ENCODE peak calls at places on chromosomes 2 and 18, in five cellular contexts. D, F, B, T and L are unnamed samples.

GRCh38 chr2:86249176-86249842 is 50.1 kb downstream of the MRPL35 start:
- DNase-seq in D (no peak), F (peak), B (peak), T (no peak), L (no peak)

GRCh38 chr18:60892855-60893254 is 440.4 kb upstream of the CDH20 start:
- DNase-seq in D (no peak), F (no peak), B (peak), T (no peak), L (no peak)

GRCh38 chr18:70368903-70369302 is 80.1 kb downstream of the SOCS6 start:
- DNase-seq in D (no peak), F (no peak), B (no peak), T (no peak), L (no peak)

GRCh38 chr18:692841-693240 is 19.6 kb downstream of the ENOSF1 start:
- DNase-seq in D (no peak), F (no peak), B (no peak), T (no peak), L (no peak)

GRCh38 chr2:72135921-72136320 is 11.7 kb downstream of the CYP26B1 start:
- DNase-seq in D (no peak), F (no peak), B (no peak), T (no peak), L (no peak)

GRCh38 chr18:70659026-70659726 is 370.3 kb downstream of the SOCS6 start:
- DNase-seq in D (no peak), F (peak), B (no peak), T (no peak), L (no peak)

GRCh38 chr2:37471994-37472393 is 127.6 kb downstream of the QPCT start:
- DNase-seq in D (no peak), F (peak), B (peak), T (no peak), L (no peak)

GRCh38 chr2:139940701-139941100 is 1160.5 kb upstream of the NXPH2 start:
- DNase-seq in D (no peak), F (no peak), B (peak), T (no peak), L (no peak)

GRCh38 chr18:36187138-36187825 is at the start of gene MOCOS:
- DNase-seq in D (peak), F (peak), B (peak), T (peak), L (peak)

GRCh38 chr2:80086831-80087230 is 217.7 kb downstream of the LRRTM1 start:
- DNase-seq in D (no peak), F (peak), B (peak), T (no peak), L (no peak)

GRCh38 chr2:70047406-70048033 is 39.8 kb upstream of the PCBP1 start:
- DNase-seq in D (no peak), F (no peak), B (no peak), T (no peak), L (no peak)

GRCh38 chr18:59057969-59058368 is 81.7 kb upstream of the SEC11C start:
- DNase-seq in D (no peak), F (peak), B (no peak), T (no peak), L (no peak)

GRCh38 chr2:235471186-235471747 is 22.6 kb upstream of the AGAP1 start:
- DNase-seq in D (no peak), F (no peak), B (no peak), T (no peak), L (no peak)

GRCh38 chr2:194383404-194383803 is 1273.6 kb upstream of the SLC39A10 start:
- DNase-seq in D (peak), F (no peak), B (peak), T (no peak), L (no peak)

GRCh38 chr2:7269244-7269643 is 352.0 kb downstream of the RNF144A start:
- DNase-seq in D (no peak), F (no peak), B (no peak), T (no peak), L (no peak)

GRCh38 chr2:96683972-96684820 is 41.6 kb downstream of the FER1L5 start:
- DNase-seq in D (no peak), F (no peak), B (no peak), T (no peak), L (no peak)

GRCh38 chr18:77305676-77306075 is 56.0 kb downstream of the GALR1 start:
- DNase-seq in D (no peak), F (no peak), B (no peak), T (no peak), L (no peak)

GRCh38 chr2:64966017-64966416 is 23.2 kb upstream of the SLC1A4 start:
- DNase-seq in D (no peak), F (no peak), B (no peak), T (no peak), L (no peak)

GRCh38 chr2:241577413-241578122 is 19.0 kb downstream of the BOK start:
- DNase-seq in D (no peak), F (peak), B (no peak), T (no peak), L (peak)

GRCh38 chr2:37230581-37230980 is 815 bp downstream of the CEBPZ start:
- DNase-seq in D (no peak), F (no peak), B (peak), T (no peak), L (no peak)

GRCh38 chr2:241734467-241735208 is at the start of gene D2HGDH:
- DNase-seq in D (peak), F (peak), B (peak), T (peak), L (peak)

GRCh38 chr18:52341617-52342381 is 1.8 kb downstream of the DCC start:
- DNase-seq in D (peak), F (no peak), B (peak), T (peak), L (peak)

DNA sequence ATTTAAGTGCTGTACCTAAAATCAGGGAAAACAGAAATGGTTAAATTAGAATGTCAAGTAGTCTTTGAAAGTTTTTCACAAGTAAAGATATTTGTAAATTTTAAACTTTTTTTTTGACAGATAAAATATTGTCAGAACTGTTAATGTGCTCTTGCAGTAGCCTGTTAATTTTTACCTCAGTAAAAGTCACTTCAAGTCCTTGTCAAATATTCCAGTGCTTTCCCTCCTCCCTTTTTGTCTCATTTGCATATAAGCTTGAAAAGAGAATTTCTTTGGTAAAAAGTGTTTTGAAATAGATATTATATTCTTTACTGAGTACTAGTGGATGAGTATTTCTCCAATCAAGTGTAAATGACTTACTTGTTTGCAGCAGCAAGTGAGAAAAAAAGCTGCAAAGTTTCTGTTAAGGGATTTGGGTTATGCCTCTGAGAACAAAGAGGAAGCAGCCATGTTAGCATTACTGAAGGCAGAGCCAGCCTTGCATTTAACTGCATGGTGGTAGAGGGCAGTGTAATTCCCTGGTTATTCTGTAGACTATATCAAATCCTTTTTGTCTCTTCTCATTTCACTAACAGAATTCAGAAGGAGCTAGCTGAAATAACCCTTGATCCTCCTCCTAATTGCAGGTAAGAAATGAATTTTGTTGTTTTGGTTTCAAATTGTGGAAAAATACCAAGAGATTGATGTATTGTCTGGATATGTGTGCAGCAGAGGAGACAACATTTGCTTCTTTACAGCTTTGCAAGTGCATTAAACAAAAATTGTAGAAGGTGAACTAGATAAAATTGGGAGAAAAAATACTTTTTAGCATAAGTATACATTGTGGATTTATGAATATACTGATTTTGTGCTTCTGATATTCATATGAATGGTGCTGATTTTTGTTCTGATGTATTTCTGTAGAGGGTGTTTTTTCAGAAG is 3.3 kb downstream of the UBE2E3 start:
- DNase-seq in D (peak), F (peak), B (peak), T (no peak), L (no peak)
- H2BK15ac ChIP-seq in D (no peak), F (no peak), B (no peak), T (no peak), L (no peak)

GRCh38 chr2:111883661-111884591 is at the start of gene ANAPC1:
- DNase-seq in D (peak), F (peak), B (peak), T (peak), L (peak)
- H3K14ac ChIP-seq in D (peak), F (peak), B (no peak), T (no peak), L (peak)

GRCh38 chr2:122929347-122929746 is 1095.7 kb upstream of the CNTNAP5 start:
- DNase-seq in D (no peak), F (no peak), B (no peak), T (no peak), L (no peak)
- H2BK15ac ChIP-seq in D (no peak), F (no peak), B (no peak), T (no peak), L (no peak)

DNA sequence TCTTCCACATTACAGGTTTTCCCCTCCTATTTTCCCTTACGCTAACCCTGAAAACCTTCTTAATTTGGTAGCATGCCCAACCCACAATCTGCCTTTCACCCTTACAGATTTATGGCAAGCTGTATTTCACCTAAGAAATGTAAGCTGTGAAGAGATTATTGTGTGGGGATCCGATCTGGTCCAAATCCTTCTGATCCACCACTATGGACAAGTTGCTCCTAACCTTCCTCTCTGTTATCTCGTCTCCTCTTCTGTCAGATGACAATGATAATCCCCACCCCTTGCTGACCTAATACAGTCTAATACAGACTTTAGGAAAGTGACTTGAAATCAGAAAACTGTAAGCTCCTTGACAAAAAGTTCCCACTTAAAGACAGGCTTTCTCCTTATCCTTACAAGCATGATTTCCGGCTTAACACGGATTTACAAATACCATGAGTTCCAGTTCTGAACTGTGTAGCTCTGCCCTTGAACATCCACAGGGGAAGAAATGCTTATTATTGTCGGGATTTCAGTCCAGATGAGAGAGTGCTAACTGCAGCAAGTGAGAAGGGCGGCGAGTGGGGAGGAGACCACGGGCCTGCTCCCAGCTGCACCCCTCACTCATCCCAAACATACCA is 73.0 kb downstream of the LRRC30 start:
- DNase-seq in D (no peak), F (no peak), B (no peak), T (no peak), L (no peak)
- H3K14ac ChIP-seq in D (no peak), F (no peak), B (no peak), T (no peak), L (no peak)

DNA sequence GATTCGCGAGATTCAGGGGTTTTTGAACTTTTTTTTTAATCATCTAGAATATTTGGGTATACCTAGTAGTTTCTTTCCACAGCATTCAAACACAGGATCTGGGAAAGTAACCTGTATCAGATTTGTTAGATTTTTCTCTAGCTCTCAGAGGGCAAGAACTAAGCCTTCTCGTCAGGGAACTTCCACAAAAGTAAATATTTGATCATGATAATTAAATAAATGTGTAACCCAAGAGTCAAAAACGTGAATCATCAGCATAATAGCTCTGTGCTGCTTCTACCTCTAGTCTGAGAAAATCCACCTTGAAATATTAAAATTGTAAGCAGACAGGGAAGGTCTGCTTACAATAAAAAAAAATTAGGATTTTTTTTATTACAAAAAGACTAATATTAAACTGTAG is 225.7 kb upstream of the SPOPL start:
- DNase-seq in D (no peak), F (peak), B (no peak), T (no peak), L (no peak)
- H2BK15ac ChIP-seq in D (no peak), F (no peak), B (no peak), T (no peak), L (no peak)

GRCh38 chr18:48989304-48990284 is 38.8 kb upstream of the SMAD7 start:
- DNase-seq in D (no peak), F (peak), B (peak), T (no peak), L (no peak)
- H3K14ac ChIP-seq in D (no peak), F (no peak), B (no peak), T (no peak), L (no peak)

GRCh38 chr2:31329081-31329605 is 85.4 kb downstream of the XDH start:
- DNase-seq in D (no peak), F (no peak), B (no peak), T (peak), L (no peak)

GRCh38 chr2:31324000-31324633 is 90.2 kb downstream of the EHD3 start:
- DNase-seq in D (no peak), F (no peak), B (peak), T (no peak), L (no peak)

GRCh38 chr2:31331156-31331555 is 83.4 kb downstream of the XDH start:
- DNase-seq in D (no peak), F (no peak), B (no peak), T (no peak), L (no peak)

GRCh38 chr2:31332521-31332920 is 82.0 kb downstream of the XDH start:
- DNase-seq in D (no peak), F (no peak), B (no peak), T (peak), L (no peak)

GRCh38 chr2:31327505-31327904 is 87.0 kb downstream of the XDH start:
- DNase-seq in D (no peak), F (no peak), B (no peak), T (peak), L (no peak)
- H2BK15ac ChIP-seq in D (no peak), F (no peak), B (no peak), T (no peak), L (no peak)

GRCh38 chr2:121649652-121650553 is 641 bp upstream of the CLASP1 start:
- DNase-seq in D (peak), F (peak), B (peak), T (peak), L (peak)

GRCh38 chr2:121649402-121649651 is at the start of gene CLASP1:
- DNase-seq in D (peak), F (peak), B (peak), T (peak), L (peak)

GRCh38 chr2:121648206-121648605 is 1.1 kb downstream of the CLASP1 start:
- DNase-seq in D (no peak), F (peak), B (no peak), T (no peak), L (no peak)

GRCh38 chr2:121648611-121649401 is 456 bp downstream of the CLASP1 start:
- DNase-seq in D (no peak), F (peak), B (peak), T (peak), L (peak)

GRCh38 chr2:121650554-121650930 is 1.3 kb upstream of the CLASP1 start:
- DNase-seq in D (peak), F (peak), B (peak), T (no peak), L (peak)
- H3K14ac ChIP-seq in D (no peak), F (peak), B (no peak), T (no peak), L (peak)

DNA sequence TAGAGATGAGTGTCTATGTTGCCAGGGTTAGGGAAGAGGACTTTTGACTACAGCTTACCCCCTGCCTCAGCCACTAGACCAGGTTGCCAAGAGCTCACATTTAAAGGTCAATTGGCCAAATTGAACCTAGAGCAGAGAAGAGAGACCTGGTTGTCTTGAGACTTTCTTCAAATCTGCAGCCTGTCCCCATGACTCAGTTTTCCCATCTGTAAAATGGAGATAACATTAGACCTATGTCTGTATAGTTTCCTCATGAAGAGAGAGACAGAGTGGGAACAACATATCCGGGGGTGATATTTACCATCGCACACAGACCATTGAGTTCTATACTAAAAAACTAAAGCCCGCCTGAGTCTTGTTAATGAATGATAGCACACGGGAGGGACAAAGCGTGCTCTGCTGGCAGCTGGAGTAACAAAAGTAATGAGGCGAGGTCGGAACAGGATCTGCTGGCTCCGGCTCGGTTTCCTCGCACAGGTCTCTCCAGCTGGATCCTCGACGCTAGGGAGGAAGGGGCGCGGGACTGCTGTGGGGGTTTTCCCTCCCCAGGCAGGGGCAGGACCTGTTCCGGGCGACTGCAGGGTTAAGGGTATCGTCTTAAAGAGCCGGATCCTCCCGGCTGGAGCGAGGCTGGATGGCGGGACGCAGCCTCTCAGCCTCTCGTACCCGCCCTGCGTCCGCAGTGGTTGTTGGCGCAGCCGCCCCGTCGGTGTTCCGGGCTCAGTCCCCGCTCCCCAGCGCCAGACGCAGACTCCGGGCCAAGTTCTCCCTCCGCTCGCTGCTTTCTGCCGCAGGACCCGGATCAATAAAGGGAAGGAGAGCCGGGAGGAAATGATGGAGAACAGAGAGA is 1.4 kb upstream of the LIPG start:
- DNase-seq in D (no peak), F (no peak), B (peak), T (peak), L (peak)
- H2BK15ac ChIP-seq in D (peak), F (no peak), B (no peak), T (peak), L (no peak)

GRCh38 chr2:240561325-240561971 is 1.3 kb downstream of the DUSP28 start:
- DNase-seq in D (no peak), F (peak), B (peak), T (peak), L (no peak)
- H3K14ac ChIP-seq in D (peak), F (peak), B (peak), T (no peak), L (peak)